ENCODE peak calls at places on chromosomes 16 and 17, in eight cellular contexts. T is NCI-H345; V is renal cortical epithelial cell; F is cardiac septum; U is activated CD8-positive, alpha-beta memory T cell treated with anti-CD3 and anti-CD28 coated beads, Interleukin-2, amount 50 U/mL, for 4 hours; C is AG09309; M is SHP77; R is amygdala. X is an unnamed sample.

GRCh38 chr16:52271088-52271487 is 275.9 kb downstream of the TOX3 start:
- DNase-seq in R (no peak), F (no peak), T (no peak), C (no peak), U (no peak), V (no peak), M (no peak), X (no peak)

GRCh38 chr17:52157161-52157560 is 1.4 kb downstream of the CA10 start:
- DNase-seq in F (no peak), U (no peak), R (no peak), V (no peak), T (no peak), C (no peak), M (no peak), X (no peak)

GRCh38 chr17:58416937-58417299 is 416 bp downstream of the RNF43 start:
- DNase-seq in T (no peak), C (no peak), R (no peak), M (no peak), U (no peak), F (no peak), V (no peak), X (no peak)

GRCh38 chr17:16989230-16989952 is 17.5 kb upstream of the TNFRSF13B start:
- DNase-seq in V (no peak), T (no peak), C (no peak), R (no peak), F (peak; percentile 62), U (no peak), M (no peak), X (no peak)

GRCh38 chr17:69711504-69711903 is 297.0 kb downstream of the MAP2K6 start:
- DNase-seq in F (no peak), M (no peak), V (peak; percentile 44), U (no peak), T (no peak), R (no peak), C (no peak), X (no peak)

GRCh38 chr16:79066621-79067020 is 533.9 kb downstream of the MAF start:
- DNase-seq in M (no peak), V (no peak), F (no peak), C (no peak), R (no peak), U (no peak), T (peak; percentile 10), X (no peak)

GRCh38 chr17:9237661-9238301 is 216.5 kb downstream of the NTN1 start:
- DNase-seq in C (no peak), R (peak; percentile 27), U (no peak), T (no peak), V (no peak), M (no peak), F (no peak), X (no peak)

GRCh38 chr17:78322327-78322857 is 37.5 kb downstream of the SOCS3 start:
- DNase-seq in T (no peak), R (no peak), C (no peak), M (no peak), F (no peak), V (no peak), U (no peak), X (no peak)

GRCh38 chr17:4884489-4884888 is 14.8 kb upstream of the C17orf107 start:
- DNase-seq in V (no peak), F (no peak), C (no peak), U (no peak), M (no peak), T (no peak), R (no peak), X (no peak)

GRCh38 chr17:34151081-34151480 is 104.0 kb upstream of the CCL2 start:
- DNase-seq in V (peak; percentile 30), M (no peak), U (no peak), T (no peak), F (no peak), C (no peak), R (no peak), X (no peak)

GRCh38 chr17:17781591-17782424 is 55.0 kb downstream of the SREBF1 start:
- DNase-seq in F (peak; percentile 91), C (no peak), R (peak; percentile 40), M (peak; percentile 91), V (peak; percentile 20), U (peak; percentile 47), T (peak; percentile 77), X (no peak)

GRCh38 chr17:35167666-35168065 is 20.0 kb downstream of the UNC45B start:
- DNase-seq in U (no peak), C (no peak), F (no peak), T (no peak), M (no peak), R (no peak), V (peak; percentile 16), X (peak; percentile 80)

GRCh38 chr16:19655242-19655777 is 62.7 kb downstream of the KNOP1 start:
- DNase-seq in U (no peak), M (no peak), V (no peak), C (no peak), F (no peak), T (no peak), R (no peak), X (no peak)

GRCh38 chr16:55506708-55507107 is 2.2 kb upstream of the LPCAT2 start:
- DNase-seq in F (no peak), T (no peak), U (no peak), C (no peak), R (no peak), V (no peak), M (no peak), X (no peak)